ENCODE peak calls at places on chromosomes 11 and 22, in four cellular contexts. I is mammary epithelial cell, V is fibroblast of lung, N is IMR-90. A is an unnamed sample.
A peak's percentile ranks its signal among the peaks of the same experiment; 100 is the strongest.

GRCh38 chr22:45164217-45165123 is 745 bp downstream of the NUP50 start:
- DNase-seq in I (peak; percentile 23), V (peak; percentile 33), N (no peak), A (no peak)

GRCh38 chr11:70400643-70401042 is 2.3 kb downstream of the CTTN start:
- DNase-seq in I (no peak), V (no peak), N (no peak), A (no peak)

GRCh38 chr11:45085657-45086501 is 60.6 kb upstream of the PRDM11 start:
- DNase-seq in I (no peak), V (no peak), N (no peak), A (no peak)

GRCh38 chr11:27916541-27917100 is 191.3 kb downstream of the KIF18A start:
- DNase-seq in I (peak; percentile 81), V (peak; percentile 65), N (peak; percentile 23), A (no peak)

GRCh38 chr22:36765943-36766450 is 9.9 kb downstream of the IFT27 start:
- DNase-seq in I (peak; percentile 70), V (peak; percentile 24), N (peak; percentile 59), A (no peak)

GRCh38 chr11:8863838-8864237 is 47.2 kb upstream of the AKIP1 start:
- DNase-seq in I (peak; percentile 65), V (peak; percentile 75), N (peak; percentile 78), A (no peak)

GRCh38 chr11:88208742-88209141 is 33.5 kb upstream of the RAB38 start:
- DNase-seq in I (peak; percentile 4), V (no peak), N (no peak), A (no peak)

GRCh38 chr22:31826443-31826842 is 72.6 kb downstream of the DEPDC5 start:
- DNase-seq in I (peak; percentile 62), V (no peak), N (no peak), A (no peak)

GRCh38 chr11:93123351-93123898 is 74.4 kb downstream of the SLC36A4 start:
- DNase-seq in I (no peak), V (peak; percentile 49), N (peak; percentile 54), A (no peak)

GRCh38 chr11:13339196-13340153 is 61.9 kb downstream of the BMAL1 start:
- DNase-seq in I (peak; percentile 83), V (peak; percentile 98), N (peak; percentile 98), A (peak; percentile 66)

GRCh38 chr11:111549869-111550203 is 9.3 kb downstream of the LAYN start:
- DNase-seq in I (no peak), V (no peak), N (no peak), A (no peak)

GRCh38 chr11:12862761-12863469 is 146.2 kb upstream of the RASSF10 start:
- DNase-seq in I (peak; percentile 24), V (peak; percentile 92), N (peak; percentile 85), A (no peak)

GRCh38 chr22:42716649-42717127 is 4.0 kb downstream of the A4GALT start:
- DNase-seq in I (no peak), V (no peak), N (no peak), A (no peak)

GRCh38 chr22:49213731-49214352 is 613.8 kb downstream of the BRD1 start:
- DNase-seq in I (no peak), V (no peak), N (no peak), A (no peak)

GRCh38 chr11:125423247-125423849 is 72.7 kb downstream of the FEZ1 start:
- DNase-seq in I (no peak), V (no peak), N (no peak), A (no peak)

GRCh38 chr22:45563362-45564040 is 60.8 kb downstream of the FBLN1 start:
- DNase-seq in I (no peak), V (no peak), N (no peak), A (no peak)

GRCh38 chr22:26835929-26836528 is 178.6 kb downstream of the MIAT start:
- DNase-seq in I (peak; percentile 22), V (no peak), N (peak; percentile 23), A (no peak)

GRCh38 chr11:45146072-45147016 is at the start of gene PRDM11:
- DNase-seq in I (peak; percentile 70), V (peak; percentile 74), N (peak; percentile 72), A (peak; percentile 13)

GRCh38 chr22:38710352-38710751 is 4.6 kb downstream of the GTPBP1 start:
- DNase-seq in I (no peak), V (no peak), N (no peak), A (no peak)

GRCh38 chr22:25176175-25176574 is 23.5 kb upstream of the CRYBB3 start:
- DNase-seq in I (peak; percentile 88), V (no peak), N (no peak), A (peak; percentile 87)

GRCh38 chr22:38313384-38313955 is 3.8 kb downstream of the CSNK1E start:
- DNase-seq in I (peak; percentile 90), V (peak; percentile 94), N (peak; percentile 96), A (no peak)

GRCh38 chr11:84543367-84544159 is 1083.6 kb downstream of the DLG2 start:
- DNase-seq in I (no peak), V (peak; percentile 6), N (no peak), A (no peak)

GRCh38 chr22:39282642-39283311 is 36.6 kb downstream of the RPL3 start:
- DNase-seq in I (no peak), V (no peak), N (no peak), A (no peak)

GRCh38 chr11:109123811-109124787 is 297.9 kb upstream of the C11orf87 start:
- DNase-seq in I (no peak), V (peak; percentile 54), N (peak; percentile 4), A (no peak)

GRCh38 chr11:44989831-44990566 is 39.3 kb upstream of the TP53I11 start:
- DNase-seq in I (no peak), V (no peak), N (no peak), A (peak; percentile 33)

GRCh38 chr11:12725863-12726666 is 51.8 kb downstream of the TEAD1 start:
- DNase-seq in I (peak; percentile 34), V (peak; percentile 90), N (peak; percentile 79), A (no peak)

GRCh38 chr22:38774496-38775166 is 18.8 kb upstream of the SUN2 start:
- DNase-seq in I (peak; percentile 46), V (no peak), N (no peak), A (no peak)

GRCh38 chr22:47443836-47444745 is 681.6 kb downstream of the TBC1D22A start:
- DNase-seq in I (no peak), V (no peak), N (no peak), A (no peak)

GRCh38 chr11:2390871-2391662 is 9.5 kb upstream of the TSSC4 start:
- DNase-seq in I (peak; percentile 48), V (peak; percentile 85), N (peak; percentile 78), A (no peak)

GRCh38 chr11:65743928-65744698 is 23.5 kb upstream of the RNASEH2C start:
- DNase-seq in I (no peak), V (no peak), N (no peak), A (no peak)

GRCh38 chr11:15074206-15075161 is 1.1 kb downstream of the CALCB start:
- DNase-seq in I (peak; percentile 68), V (peak; percentile 51), N (peak; percentile 51), A (no peak)

GRCh38 chr22:35627267-35628041 is 10.3 kb upstream of the MB start:
- DNase-seq in I (peak; percentile 82), V (peak; percentile 89), N (peak; percentile 90), A (peak; percentile 73)

GRCh38 chr22:39369186-39369585 is 19.4 kb downstream of the SYNGR1 start:
- DNase-seq in I (no peak), V (no peak), N (no peak), A (no peak)

GRCh38 chr11:35288817-35289541 is 130.4 kb downstream of the SLC1A2 start:
- DNase-seq in I (peak; percentile 25), V (peak; percentile 87), N (peak; percentile 80), A (no peak)

GRCh38 chr22:32066820-32067219 is 23.8 kb downstream of the SLC5A1 start:
- DNase-seq in I (no peak), V (no peak), N (no peak), A (no peak)

GRCh38 chr11:120522736-120523135 is 11.2 kb downstream of the GRIK4 start:
- DNase-seq in I (no peak), V (no peak), N (no peak), A (no peak)

GRCh38 chr11:115234794-115235193 is 269.4 kb downstream of the CADM1 start:
- DNase-seq in I (no peak), V (peak; percentile 51), N (no peak), A (no peak)

GRCh38 chr11:96188625-96189006 is 154.4 kb downstream of the MAML2 start:
- DNase-seq in I (peak; percentile 51), V (peak; percentile 68), N (peak; percentile 57), A (no peak)

DNA sequence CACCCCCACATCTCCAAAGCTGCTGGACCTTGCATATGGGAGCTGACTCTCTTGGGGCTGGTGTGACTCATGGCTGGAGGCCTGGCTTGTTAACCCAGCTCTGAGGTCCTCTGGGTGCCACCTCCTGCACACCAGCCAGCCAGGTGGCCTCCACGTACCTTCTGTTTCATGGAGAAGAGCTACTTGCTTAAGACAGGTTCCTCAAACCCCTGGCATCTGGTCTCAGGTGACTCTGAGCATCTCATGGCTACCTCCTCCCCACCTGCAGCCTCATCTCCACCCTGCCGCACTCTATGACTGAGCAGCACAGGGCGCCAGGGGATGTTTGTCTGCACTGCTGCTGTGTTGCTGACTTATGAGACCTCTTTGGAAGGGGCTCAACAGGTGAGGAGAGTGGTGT is 55.7 kb downstream of the BCR start:
- DNase-seq in I (no peak), V (peak; percentile 25), N (peak; percentile 15), A (no peak)
- H4K20me1 ChIP-seq in I (no peaks in the 10 kb centered on the region), V (no peaks in the 10 kb centered on the region), N (peaks cover 74% of the 10 kb centered on the region), A (peaks cover 18% of the 10 kb centered on the region)

GRCh38 chr11:56307836-56308235 is 7.1 kb upstream of the OR8K3 start:
- DNase-seq in I (no peak), V (no peak), N (no peak), A (no peak)
- H4K20me1 ChIP-seq in I (no peaks in the 10 kb centered on the region), V (no peaks in the 10 kb centered on the region), N (no peaks in the 10 kb centered on the region), A (no peaks in the 10 kb centered on the region)

GRCh38 chr22:41625577-41625976 is 4.5 kb downstream of the XRCC6 start:
- DNase-seq in I (no peak), V (no peak), N (no peak), A (no peak)
- H4K20me1 ChIP-seq in I (no peaks in the 10 kb centered on the region), V (no peaks in the 10 kb centered on the region), N (peaks cover 22% of the 10 kb centered on the region), A (peaks cover 6% of the 10 kb centered on the region)

GRCh38 chr11:94864646-94865045 is 96.5 kb downstream of the AMOTL1 start:
- DNase-seq in I (no peak), V (no peak), N (no peak), A (no peak)
- H4K20me1 ChIP-seq in I (no peaks in the 10 kb centered on the region), V (no peaks in the 10 kb centered on the region), N (no peaks in the 10 kb centered on the region), A (peaks cover 6% of the 10 kb centered on the region)

A was measured in keratinocyte.